ENCODE peak calls at places on chromosomes 16 and 17, in ten cellular contexts. F is A549, T is body of pancreas, E is gastrocnemius medialis, Y is uterus, H is heart left ventricle, X is adrenal gland, C is upper lobe of left lung, B is prostate gland, J is esophagus muscularis mucosa. Z is an unnamed sample.

GRCh38 chr17:13874817-13875216 is 194.5 kb upstream of the COX10 start:
- DNase-seq in F (no peak), T (no peak), E (no peak), Y (no peak), H (no peak), X (no peak), C (no peak), B (no peak), J (no peak), Z (no peak)

GRCh38 chr17:3534881-3535252 is 22.7 kb downstream of the TRPV3 start:
- DNase-seq in F (peak; percentile 75), T (no peak), E (no peak), Y (no peak), H (no peak), X (no peak), C (no peak), B (no peak), J (no peak), Z (no peak)

GRCh38 chr16:14036869-14037268 is 34.2 kb upstream of the MRTFB start:
- DNase-seq in F (no peak), T (no peak), E (no peak), Y (no peak), H (no peak), X (no peak), C (no peak), B (no peak), J (no peak), Z (no peak)

GRCh38 chr17:1710807-1711553 is 803 bp upstream of the TLCD2 start:
- DNase-seq in F (peak; percentile 45), T (no peak), E (no peak), Y (no peak), H (no peak), X (no peak), C (peak; percentile 37), B (no peak), J (no peak), Z (no peak)

GRCh38 chr16:12452549-12452948 is 351.1 kb downstream of the CPPED1 start:
- DNase-seq in F (no peak), T (no peak), E (no peak), Y (no peak), H (no peak), X (no peak), C (no peak), B (no peak), J (no peak), Z (no peak)

GRCh38 chr16:88078111-88078775 is 127.0 kb downstream of the BANP start:
- DNase-seq in F (no peak), T (no peak), E (no peak), Y (no peak), H (peak; percentile 39), X (no peak), C (no peak), B (no peak), J (no peak), Z (no peak)

GRCh38 chr17:64002658-64003525 is 4.7 kb downstream of the PRR29 start:
- DNase-seq in F (no peak), T (no peak), E (no peak), Y (peak; percentile 10), H (no peak), X (no peak), C (no peak), B (no peak), J (no peak), Z (no peak)

GRCh38 chr17:10226930-10227695 is 28.7 kb upstream of the GAS7 start:
- DNase-seq in F (peak; percentile 55), T (no peak), E (no peak), Y (peak; percentile 24), H (peak; percentile 50), X (peak; percentile 34), C (peak; percentile 55), B (peak; percentile 46), J (no peak), Z (peak; percentile 40)

GRCh38 chr16:57825298-57826039 is 23.2 kb upstream of the KIFC3 start:
- DNase-seq in F (no peak), T (no peak), E (no peak), Y (no peak), H (no peak), X (no peak), C (no peak), B (no peak), J (no peak), Z (no peak)

GRCh38 chr17:8581002-8581658 is 49.4 kb downstream of the MYH10 start:
- DNase-seq in F (no peak), T (no peak), E (no peak), Y (no peak), H (no peak), X (no peak), C (no peak), B (no peak), J (no peak), Z (no peak)

GRCh38 chr17:55783684-55784245 is 32.9 kb downstream of the PCTP start:
- DNase-seq in F (no peak), T (peak; percentile 38), E (peak; percentile 88), Y (peak; percentile 47), H (peak; percentile 83), X (peak; percentile 22), C (peak; percentile 35), B (no peak), J (peak; percentile 95), Z (peak; percentile 58)

GRCh38 chr17:869067-869466 is 86.9 kb downstream of the MRM3 start:
- DNase-seq in F (no peak), T (peak; percentile 52), E (peak; percentile 91), Y (peak; percentile 89), H (peak; percentile 82), X (no peak), C (no peak), B (no peak), J (no peak), Z (peak; percentile 49)

GRCh38 chr17:73419896-73420295 is 108.1 kb upstream of the CDC42EP4 start:
- DNase-seq in F (no peak), T (no peak), E (no peak), Y (no peak), H (no peak), X (no peak), C (no peak), B (no peak), J (no peak), Z (no peak)
- H3K4me1 ChIP-seq in F (no peaks in the 10 kb centered on the region), T (no peaks in the 10 kb centered on the region), E (no peaks in the 10 kb centered on the region), Y (no peaks in the 10 kb centered on the region), H (no peaks in the 10 kb centered on the region), X (no peaks in the 10 kb centered on the region), C (no peaks in the 10 kb centered on the region), B (no peaks in the 10 kb centered on the region), J (no peaks in the 10 kb centered on the region), Z (no peaks in the 10 kb centered on the region)

DNA sequence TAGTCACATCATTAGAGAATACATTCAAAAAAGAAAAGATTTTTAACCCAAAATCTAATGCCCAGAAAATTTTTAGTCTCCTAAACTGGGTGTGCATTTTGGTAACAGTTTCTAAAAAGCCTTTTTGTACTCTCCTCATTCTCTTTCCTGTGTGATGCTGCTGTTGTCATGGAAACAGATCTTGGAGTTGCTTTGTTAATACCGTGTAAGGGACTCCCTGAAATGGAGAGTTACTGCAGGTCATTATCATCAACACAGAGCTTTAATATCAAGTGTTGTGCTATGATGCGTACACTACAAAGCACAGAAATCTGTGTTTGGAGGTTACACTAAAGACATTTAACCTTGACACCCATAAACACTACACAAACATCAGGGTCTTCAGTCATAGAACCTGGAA is 216.3 kb downstream of the PRKCA start:
- DNase-seq in F (no peak), T (no peak), E (no peak), Y (no peak), H (no peak), X (no peak), C (no peak), B (no peak), J (no peak), Z (no peak)
- TF ChIP-seq POLR2A in F (no peak), T (no peak), E (no peak), Y (no peak), H (no peak), X (no peak), C (no peak), B (no peak), J (no peak), Z (no peak)

GRCh38 chr17:19248923-19249574 is 11.9 kb downstream of the EPN2 start:
- DNase-seq in F (no peak), T (peak; percentile 40), E (no peak), Y (peak; percentile 69), H (peak; percentile 81), X (no peak), C (peak; percentile 45), B (peak; percentile 74), J (no peak), Z (no peak)
- H3K27ac ChIP-seq in F (no peak overlapping the region), T (no peak overlapping the region), E (peak overlapping the region; percentile 51), Y (peak overlapping the region; percentile 96), H (peak overlapping the region; percentile 46), X (peak overlapping the region; percentile 75), C (no peak overlapping the region), B (peak overlapping the region; percentile 77), J (peak overlapping the region; percentile 54), Z (peak overlapping the region; percentile 50)

GRCh38 chr17:77451271-77451893 is 310.6 kb downstream of the SEC14L1 start:
- DNase-seq in F (no peak), T (peak; percentile 74), E (no peak), Y (peak; percentile 71), H (peak; percentile 81), X (no peak), C (peak; percentile 75), B (peak; percentile 66), J (no peak), Z (peak; percentile 68)

GRCh38 chr17:77450742-77451270 is 310.0 kb downstream of the SEC14L1 start:
- DNase-seq in F (no peak), T (no peak), E (no peak), Y (no peak), H (no peak), X (no peak), C (no peak), B (no peak), J (no peak), Z (no peak)

GRCh38 chr17:77449373-77449907 is 308.7 kb downstream of the SEC14L1 start:
- DNase-seq in F (no peak), T (no peak), E (no peak), Y (no peak), H (no peak), X (no peak), C (no peak), B (no peak), J (no peak), Z (no peak)

GRCh38 chr17:77451894-77452852 is 311.4 kb downstream of the SEC14L1 start:
- DNase-seq in F (no peak), T (peak; percentile 62), E (no peak), Y (peak; percentile 79), H (peak; percentile 78), X (no peak), C (peak; percentile 64), B (peak; percentile 78), J (no peak), Z (peak; percentile 67)

DNA sequence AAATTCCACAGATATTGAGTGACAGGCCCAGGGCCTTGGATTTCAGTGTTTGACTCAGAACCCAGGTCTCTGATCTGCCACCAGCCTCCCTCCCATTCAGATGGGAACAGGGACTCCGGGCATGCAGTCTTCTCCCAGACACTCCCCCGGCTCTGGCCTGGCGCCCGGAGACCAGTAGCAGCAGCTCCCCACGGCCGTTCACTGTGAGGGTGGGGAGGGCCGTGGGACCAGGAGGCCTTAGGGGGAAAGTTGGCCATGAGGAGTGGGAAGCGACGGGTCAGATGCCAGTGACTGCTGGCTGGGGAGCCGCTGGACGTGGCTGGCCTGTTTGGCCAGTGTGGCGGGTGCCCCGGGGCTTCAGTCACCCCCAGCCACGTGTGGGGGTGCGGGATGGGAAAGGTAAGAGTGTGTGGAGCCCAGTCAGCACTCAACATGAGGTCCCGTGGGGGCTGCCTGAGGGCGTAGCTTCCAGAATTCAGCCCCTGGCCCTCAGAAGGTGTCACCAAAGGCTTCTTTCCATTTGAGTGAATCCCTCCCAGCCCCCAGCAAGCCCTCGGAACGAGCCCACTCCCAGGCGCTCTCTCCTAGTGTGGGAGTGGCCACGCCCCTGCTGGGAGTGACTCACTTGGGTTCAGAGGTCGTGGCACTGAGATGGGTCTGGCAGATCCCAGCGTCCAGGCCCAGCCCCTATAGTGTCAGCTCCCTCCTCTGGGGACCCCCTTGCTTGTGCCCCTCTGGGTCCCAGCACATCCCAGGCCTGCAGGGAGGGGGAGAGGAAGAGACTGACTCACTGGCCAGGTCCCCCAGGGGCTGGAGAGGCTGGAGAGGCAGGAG is 309.4 kb downstream of the SEC14L1 start:
- DNase-seq in F (no peak), T (peak; percentile 51), E (no peak), Y (peak; percentile 90), H (peak; percentile 90), X (peak; percentile 89), C (no peak), B (peak; percentile 73), J (no peak), Z (peak; percentile 66)
- H3K4me1 ChIP-seq in F (peaks cover 22% of the 10 kb centered on the region), T (peaks cover 76% of the 10 kb centered on the region), E (peaks cover 56% of the 10 kb centered on the region), Y (peaks cover 13% of the 10 kb centered on the region), H (peaks cover 58% of the 10 kb centered on the region), X (peaks cover 39% of the 10 kb centered on the region), C (peaks cover 79% of the 10 kb centered on the region), B (peaks cover 56% of the 10 kb centered on the region), J (peaks cover 78% of the 10 kb centered on the region), Z (peaks cover 4% of the 10 kb centered on the region)

Z was measured in tibial nerve.